ENCODE peak calls at places on chromosomes 16 and 17, in five cellular contexts. R, G, C, L and M are unnamed samples.

GRCh38 chr17:75133001-75133400 is 1.5 kb upstream of the NT5C start:
- DNase-seq in R (no peak), G (no peak), C (no peak), L (no peak), M (no peak)

GRCh38 chr16:81604960-81605383 is 160.4 kb downstream of the CMIP start:
- DNase-seq in R (no peak), G (no peak), C (no peak), L (no peak), M (no peak)

GRCh38 chr16:73012341-73012740 is 35.6 kb downstream of the ZFHX3 start:
- DNase-seq in R (no peak), G (no peak), C (no peak), L (no peak), M (no peak)

GRCh38 chr16:24667244-24667764 is 62.1 kb upstream of the TNRC6A start:
- DNase-seq in R (no peak), G (no peak), C (peak; percentile 17), L (no peak), M (no peak)

GRCh38 chr17:29004081-29004692 is 1.6 kb downstream of the SEZ6 start:
- DNase-seq in R (peak; percentile 50), G (no peak), C (no peak), L (no peak), M (no peak)

GRCh38 chr16:80692270-80692669 is 112.1 kb downstream of the CDYL2 start:
- DNase-seq in R (no peak), G (no peak), C (no peak), L (no peak), M (no peak)

GRCh38 chr17:5772720-5773119 is 188.4 kb upstream of the NLRP1 start:
- DNase-seq in R (no peak), G (no peak), C (no peak), L (no peak), M (no peak)

GRCh38 chr17:50817142-50817751 is 18.1 kb upstream of the WFIKKN2 start:
- DNase-seq in R (peak; percentile 55), G (peak; percentile 43), C (no peak), L (no peak), M (no peak)

GRCh38 chr17:3805581-3805980 is 4.6 kb upstream of the ITGAE start:
- DNase-seq in R (no peak), G (no peak), C (no peak), L (no peak), M (no peak)

GRCh38 chr17:8162232-8162996 is at the start of gene VAMP2:
- DNase-seq in R (peak; percentile 79), G (peak; percentile 74), C (peak; percentile 25), L (peak; percentile 37), M (no peak)

GRCh38 chr17:30388321-30389179 is 9.8 kb downstream of the CPD start:
- DNase-seq in R (peak; percentile 57), G (no peak), C (no peak), L (no peak), M (no peak)

GRCh38 chr16:81495321-81496234 is 51.0 kb downstream of the CMIP start:
- DNase-seq in R (no peak), G (no peak), C (no peak), L (no peak), M (no peak)

GRCh38 chr17:17723354-17724261 is 42.4 kb downstream of the RAI1 start:
- DNase-seq in R (peak; percentile 57), G (no peak), C (no peak), L (no peak), M (no peak)

GRCh38 chr16:11224894-11225676 is 30.9 kb downstream of the SOCS1 start:
- DNase-seq in R (no peak), G (peak; percentile 75), C (no peak), L (no peak), M (no peak)

GRCh38 chr16:48608452-48608851 is 1.5 kb downstream of the N4BP1 start:
- DNase-seq in R (no peak), G (no peak), C (no peak), L (no peak), M (no peak)

GRCh38 chr16:78180349-78180748 is 80.9 kb downstream of the WWOX start:
- DNase-seq in R (no peak), G (no peak), C (no peak), L (no peak), M (no peak)

GRCh38 chr17:73522696-73523095 is 121.5 kb downstream of the SDK2 start:
- DNase-seq in R (no peak), G (no peak), C (no peak), L (no peak), M (no peak)

GRCh38 chr17:52235416-52235960 is 77.0 kb upstream of the CA10 start:
- DNase-seq in R (no peak), G (no peak), C (no peak), L (no peak), M (no peak)